ENCODE peak calls at places on chromosomes 1 and 21, in five cellular contexts. One of them, this sample, is unnamed.

GRCh38 chr1:66374561-66375111 is 159.3 kb upstream of the SGIP1 start:
- DNase-seq in effector CD8-positive, alpha-beta T cell: no peak
- DNase-seq in GM12865: peak
- DNase-seq in prostate gland: no peak
- DNase-seq in CD8-positive, alpha-beta T cell: no peak
- DNase-seq in this sample: no peak

GRCh38 chr1:169484683-169485426 is 889 bp downstream of the SLC19A2 start:
- DNase-seq in effector CD8-positive, alpha-beta T cell: no peak
- DNase-seq in GM12865: peak
- DNase-seq in prostate gland: peak
- DNase-seq in CD8-positive, alpha-beta T cell: no peak
- DNase-seq in this sample: peak

GRCh38 chr21:31529406-31529805 is 130.1 kb upstream of the SOD1 start:
- DNase-seq in effector CD8-positive, alpha-beta T cell: no peak
- DNase-seq in GM12865: no peak
- DNase-seq in prostate gland: no peak
- DNase-seq in CD8-positive, alpha-beta T cell: no peak
- DNase-seq in this sample: no peak

GRCh38 chr1:31905681-31906080 is 32.5 kb downstream of the PTP4A2 start:
- DNase-seq in effector CD8-positive, alpha-beta T cell: no peak
- DNase-seq in GM12865: no peak
- DNase-seq in prostate gland: no peak
- DNase-seq in CD8-positive, alpha-beta T cell: no peak
- DNase-seq in this sample: no peak

GRCh38 chr1:28516518-28516956 is 10.7 kb downstream of the RCC1 start:
- DNase-seq in effector CD8-positive, alpha-beta T cell: no peak
- DNase-seq in GM12865: peak
- DNase-seq in prostate gland: no peak
- DNase-seq in CD8-positive, alpha-beta T cell: no peak
- DNase-seq in this sample: no peak

GRCh38 chr1:61269648-61270047 is 187.3 kb downstream of the NFIA start:
- DNase-seq in effector CD8-positive, alpha-beta T cell: no peak
- DNase-seq in GM12865: no peak
- DNase-seq in prostate gland: no peak
- DNase-seq in CD8-positive, alpha-beta T cell: no peak
- DNase-seq in this sample: no peak

GRCh38 chr1:214009613-214010550 is 22.1 kb downstream of the PROX1 start:
- DNase-seq in effector CD8-positive, alpha-beta T cell: no peak
- DNase-seq in GM12865: no peak
- DNase-seq in prostate gland: no peak
- DNase-seq in CD8-positive, alpha-beta T cell: no peak
- DNase-seq in this sample: no peak

GRCh38 chr21:33894736-33895288 is 20.8 kb downstream of the ATP5PO start:
- DNase-seq in effector CD8-positive, alpha-beta T cell: peak
- DNase-seq in GM12865: peak
- DNase-seq in prostate gland: peak
- DNase-seq in CD8-positive, alpha-beta T cell: peak
- DNase-seq in this sample: peak

GRCh38 chr1:211135342-211135950 is 1.5 kb upstream of the KCNH1 start:
- DNase-seq in effector CD8-positive, alpha-beta T cell: no peak
- DNase-seq in GM12865: peak
- DNase-seq in prostate gland: no peak
- DNase-seq in CD8-positive, alpha-beta T cell: no peak
- DNase-seq in this sample: peak

GRCh38 chr1:212915245-212916091 is 34.9 kb upstream of the VASH2 start:
- DNase-seq in effector CD8-positive, alpha-beta T cell: no peak
- DNase-seq in GM12865: no peak
- DNase-seq in prostate gland: no peak
- DNase-seq in CD8-positive, alpha-beta T cell: no peak
- DNase-seq in this sample: peak